ENCODE peak calls at places on chromosomes 12 and 14, in five cellular contexts. S is AG04449, J is pancreas, V is fibroblast of lung, Q is right atrium auricular region. X is an unnamed sample.
A peak's percentile ranks its signal among the peaks of the same experiment; 100 is the strongest.

GRCh38 chr12:576613-577110 is 86.6 kb downstream of the NINJ2 start:
- DNase-seq in J (no peak), Q (no peak), V (no peak), S (no peak), X (no peak)

GRCh38 chr14:50534998-50535397 is 2.6 kb upstream of the MAP4K5 start:
- DNase-seq in Q (no peak), V (no peak), S (no peak), J (no peak), X (no peak)

GRCh38 chr14:67602995-67603545 is 3.0 kb upstream of the PIGH start:
- DNase-seq in V (no peak), J (no peak), S (no peak), Q (no peak), X (no peak)

GRCh38 chr12:121132601-121133481 is at the start of gene P2RX7:
- DNase-seq in V (peak; percentile 56), Q (peak; percentile 82), J (peak; percentile 85), S (no peak), X (peak; percentile 35)

GRCh38 chr12:26803552-26803951 is 29.4 kb downstream of the ITPR2 start:
- DNase-seq in Q (no peak), J (no peak), V (peak; percentile 83), S (peak; percentile 31), X (peak; percentile 73)

GRCh38 chr14:84375235-84375634 is 1154.7 kb upstream of the FLRT2 start:
- DNase-seq in S (no peak), Q (no peak), J (no peak), V (peak; percentile 69), X (peak; percentile 27)

GRCh38 chr14:92783813-92784431 is 10.2 kb upstream of the GOLGA5 start:
- DNase-seq in Q (no peak), S (no peak), V (peak; percentile 61), J (no peak), X (peak; percentile 80)

GRCh38 chr12:105470601-105471000 is 140.1 kb downstream of the C12orf75 start:
- DNase-seq in Q (no peak), V (no peak), J (no peak), S (no peak), X (no peak)

GRCh38 chr12:101957251-101957650 is 79.9 kb downstream of the DRAM1 start:
- DNase-seq in J (no peak), S (no peak), Q (no peak), V (peak; percentile 19), X (no peak)

GRCh38 chr12:80939231-80939950 is 1.7 kb upstream of the LIN7A start:
- DNase-seq in J (no peak), V (no peak), S (no peak), Q (no peak), X (peak; percentile 24)

GRCh38 chr12:49121047-49121696 is 10.0 kb downstream of the TUBA1B start:
- DNase-seq in Q (no peak), J (no peak), V (peak; percentile 50), S (no peak), X (peak; percentile 58)

GRCh38 chr14:104431929-104432541 is 147.5 kb upstream of the C14orf180 start:
- DNase-seq in S (no peak), J (no peak), Q (peak; percentile 21), V (no peak), X (no peak)

GRCh38 chr12:98830657-98831056 is 185.6 kb downstream of the APAF1 start:
- DNase-seq in V (no peak), J (no peak), S (no peak), Q (no peak), X (no peak)

GRCh38 chr12:12722351-12723146 is 5.4 kb downstream of the CDKN1B start:
- DNase-seq in V (peak; percentile 64), S (no peak), J (no peak), Q (no peak), X (peak; percentile 85)

GRCh38 chr12:49519574-49519936 is 19.3 kb upstream of the KCNH3 start:
- DNase-seq in J (no peak), Q (no peak), S (no peak), V (no peak), X (no peak)

GRCh38 chr12:88393017-88393767 is 187.1 kb downstream of the KITLG start:
- DNase-seq in S (no peak), J (no peak), V (peak; percentile 25), Q (no peak), X (peak; percentile 43)

GRCh38 chr14:55581011-55581806 is 1.2 kb downstream of the KTN1 start:
- DNase-seq in S (no peak), J (peak; percentile 82), Q (peak; percentile 59), V (peak; percentile 40), X (peak; percentile 39)

GRCh38 chr14:100822007-100822406 is 3.9 kb upstream of the MEG3 start:
- DNase-seq in V (no peak), J (no peak), S (no peak), Q (no peak), X (no peak)

GRCh38 chr12:47318963-47319362 is 239.2 kb upstream of the AMIGO2 start:
- DNase-seq in V (no peak), Q (no peak), S (no peak), J (no peak), X (no peak)

GRCh38 chr14:32230181-32230580 is 27.1 kb upstream of the RNU6-8 start:
- DNase-seq in J (no peak), S (no peak), V (peak; percentile 93), Q (no peak), X (peak; percentile 41)

GRCh38 chr14:35088514-35088913 is 33.3 kb downstream of the PPP2R3C start:
- DNase-seq in J (no peak), S (no peak), V (peak; percentile 32), Q (no peak), X (no peak)

GRCh38 chr12:13534645-13535398 is 338.3 kb downstream of the EMP1 start:
- DNase-seq in Q (peak; percentile 72), S (no peak), V (peak; percentile 20), J (peak; percentile 36), X (peak; percentile 50)

GRCh38 chr12:124381454-124382207 is 86.7 kb downstream of the RFLNA start:
- DNase-seq in Q (peak; percentile 98), V (peak; percentile 84), J (peak; percentile 95), S (no peak), X (peak; percentile 77)

GRCh38 chr14:54220697-54221431 is 175.9 kb upstream of the CDKN3 start:
- DNase-seq in Q (no peak), V (no peak), S (no peak), J (no peak), X (no peak)
- H3K4me3 ChIP-seq in Q (peak overlapping the region; percentile 46), V (no peak overlapping the region), S (no peak overlapping the region), J (no peak overlapping the region), X (no peak overlapping the region)

GRCh38 chr14:71403673-71404072 is 496.4 kb downstream of the PCNX1 start:
- DNase-seq in V (peak; percentile 49), J (no peak), Q (no peak), S (no peak), X (peak; percentile 36)
- TF ChIP-seq CTCF in V (peak; percentile 6), J (no peak), Q (no peak), S (no peak), X (peak; percentile 9)

GRCh38 chr14:74667758-74668157 is 45.1 kb downstream of the AREL1 start:
- DNase-seq in V (peak; percentile 87), S (no peak), Q (no peak), J (no peak), X (peak; percentile 45)

GRCh38 chr14:74671789-74672188 is 41.1 kb downstream of the AREL1 start:
- DNase-seq in Q (no peak), V (peak; percentile 87), S (no peak), J (no peak), X (peak; percentile 82)

GRCh38 chr14:74673768-74674167 is 39.1 kb downstream of the AREL1 start:
- DNase-seq in Q (no peak), S (no peak), J (no peak), V (no peak), X (no peak)

GRCh38 chr14:74669846-74670245 is 43.0 kb downstream of the AREL1 start:
- DNase-seq in V (no peak), J (no peak), Q (no peak), S (no peak), X (no peak)

GRCh38 chr14:74670726-74671125 is 42.2 kb downstream of the AREL1 start:
- DNase-seq in S (no peak), Q (no peak), J (no peak), V (peak; percentile 86), X (peak; percentile 63)
- H3K4me3 ChIP-seq in S (no peak overlapping the region), Q (no peak overlapping the region), J (no peak overlapping the region), V (no peak overlapping the region), X (no peak overlapping the region)

DNA sequence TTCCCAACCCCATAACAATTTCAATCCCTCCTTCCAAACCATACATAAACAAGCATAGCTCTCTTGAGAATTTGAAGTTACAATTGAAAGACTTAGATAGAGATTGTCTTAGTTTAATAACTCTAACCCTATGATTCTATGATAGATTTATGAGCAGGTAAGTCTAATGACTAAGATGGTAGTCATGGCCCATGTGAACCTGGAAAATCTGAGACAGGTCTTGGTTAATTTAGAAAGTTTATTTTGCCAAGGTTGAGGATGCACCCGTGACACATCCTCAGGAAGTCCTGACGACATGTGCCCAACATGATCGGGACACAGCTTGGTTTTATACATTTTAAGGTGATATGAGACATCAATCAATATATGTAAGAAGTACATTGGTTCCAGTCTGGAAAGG is 248.8 kb downstream of the KCNH5 start:
- DNase-seq in S (no peak), Q (no peak), J (no peak), V (no peak), X (no peak)
- TF ChIP-seq CTCF in S (no peak), Q (no peak), J (no peak), V (no peak), X (no peak)

GRCh38 chr12:110279976-110280783 is 867 bp upstream of the ATP2A2 start:
- DNase-seq in V (peak; percentile 52), Q (peak; percentile 74), J (no peak), S (no peak), X (peak; percentile 64)

GRCh38 chr12:110280784-110281548 is at the start of gene ATP2A2:
- DNase-seq in J (peak; percentile 96), V (peak; percentile 82), S (no peak), Q (peak; percentile 87), X (peak; percentile 86)

GRCh38 chr12:110277705-110278104 is 3.3 kb upstream of the ATP2A2 start:
- DNase-seq in S (no peak), V (no peak), Q (no peak), J (no peak), X (no peak)

GRCh38 chr12:110278137-110278536 is 2.9 kb upstream of the ATP2A2 start:
- DNase-seq in V (no peak), S (no peak), Q (no peak), J (no peak), X (no peak)

DNA sequence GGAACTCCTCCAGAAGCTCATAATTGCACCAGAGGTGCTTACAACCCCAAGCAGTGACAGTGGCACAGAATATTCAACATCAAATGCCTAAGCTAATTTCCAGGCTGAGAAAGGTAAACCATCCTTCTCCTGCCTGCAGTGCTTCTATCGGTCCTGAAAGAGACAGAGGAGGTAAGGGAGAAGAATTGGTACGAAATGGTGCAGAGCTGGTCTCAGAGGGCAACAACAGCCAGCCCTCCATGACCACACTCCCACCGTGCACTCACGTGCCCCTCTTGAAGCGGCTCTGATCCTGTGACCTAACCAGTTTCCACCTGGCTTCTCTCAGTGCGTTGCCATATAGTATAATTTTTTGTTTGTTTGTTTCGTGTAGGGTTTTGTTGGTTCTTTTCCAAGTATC is 1.5 kb upstream of the ATP2A2 start:
- DNase-seq in J (no peak), V (no peak), S (no peak), Q (peak; percentile 51), X (no peak)
- H3K4me3 ChIP-seq in J (no peak overlapping the region), V (no peak overlapping the region), S (no peak overlapping the region), Q (peak overlapping the region; percentile 88), X (no peak overlapping the region)

X was measured in astrocyte of the spinal cord.